ENCODE peak calls at places on chromosome 21, in six cellular contexts. Q is SK-N-SH, E is HepG2, H is H1, V is K562, J is GM12878. A is an unnamed sample.

GRCh38 chr21:38221594-38221993 is 35.2 kb upstream of the KCNJ15 start:
- DNase-seq in V (no peak), E (no peak), H (no peak), J (no peak), Q (no peak), A (no peak)

GRCh38 chr21:36647279-36648093 is 51.4 kb upstream of the SIM2 start:
- DNase-seq in E (peak; percentile 68), J (no peak), V (no peak), H (no peak), Q (no peak), A (no peak)

GRCh38 chr21:18840239-18840638 is 436.7 kb upstream of the TMPRSS15 start:
- DNase-seq in V (no peak), J (no peak), H (peak; percentile 47), E (no peak), Q (peak; percentile 1), A (peak; percentile 19)

GRCh38 chr21:27700974-27701614 is 734.2 kb upstream of the ADAMTS5 start:
- DNase-seq in E (peak; percentile 20), Q (peak; percentile 59), V (peak; percentile 45), J (no peak), H (peak; percentile 79), A (peak; percentile 41)

GRCh38 chr21:32206631-32207030 is 72.2 kb downstream of the MIS18A start:
- DNase-seq in E (no peak), J (no peak), Q (peak; percentile 35), V (no peak), H (no peak), A (no peak)

GRCh38 chr21:18549214-18549905 is 145.8 kb upstream of the TMPRSS15 start:
- DNase-seq in E (no peak), Q (no peak), H (no peak), V (no peak), J (no peak), A (no peak)

GRCh38 chr21:25733859-25734653 is 648 bp downstream of the ATP5PF start:
- DNase-seq in E (peak; percentile 62), Q (peak; percentile 24), V (no peak), J (no peak), H (no peak), A (peak; percentile 23)

GRCh38 chr21:35885942-35886541 is 174.3 kb downstream of the SETD4 start:
- DNase-seq in J (no peak), Q (no peak), H (no peak), V (no peak), E (peak; percentile 10), A (no peak)

GRCh38 chr21:41169701-41170100 is 1.7 kb downstream of the BACE2 start:
- DNase-seq in E (no peak), V (no peak), H (no peak), Q (no peak), J (no peak), A (no peak)

GRCh38 chr21:25569084-25569483 is 38.2 kb downstream of the MRPL39 start:
- DNase-seq in E (no peak), H (no peak), J (no peak), Q (no peak), V (no peak), A (no peak)

GRCh38 chr21:27519357-27519756 is 552.5 kb upstream of the ADAMTS5 start:
- DNase-seq in Q (no peak), H (no peak), V (no peak), J (no peak), E (no peak), A (no peak)

GRCh38 chr21:17598437-17598836 is 14.3 kb downstream of the BTG3 start:
- DNase-seq in Q (no peak), H (no peak), V (no peak), E (no peak), J (no peak), A (no peak)

GRCh38 chr21:35163381-35163780 is 114.3 kb upstream of the RUNX1 start:
- DNase-seq in J (no peak), Q (no peak), E (no peak), H (no peak), V (no peak), A (no peak)

GRCh38 chr21:18987515-18988026 is 584.0 kb upstream of the TMPRSS15 start:
- DNase-seq in J (no peak), Q (no peak), V (no peak), H (no peak), E (no peak), A (no peak)

GRCh38 chr21:43361127-43361492 is 65.8 kb downstream of the SIK1 start:
- DNase-seq in J (no peak), V (no peak), E (no peak), Q (peak; percentile 61), H (no peak), A (no peak)
- TF ChIP-seq GABPA in J (no peak), V (no peak), E (no peak), Q (no peak), H (no peak), A (no peak)

GRCh38 chr21:43864313-43864805 is 664 bp upstream of the AGPAT3 start:
- DNase-seq in Q (peak; percentile 82), H (peak; percentile 70), V (peak; percentile 68), J (no peak), E (no peak), A (peak; percentile 50)
- TF ChIP-seq CTCF in Q (no peak), H (no peak), V (no peak), J (no peak), E (no peak), A (no peak)

GRCh38 chr21:45022736-45023135 is 51.6 kb upstream of the ADARB1 start:
- DNase-seq in H (no peak), E (no peak), V (no peak), J (no peak), Q (no peak), A (no peak)

GRCh38 chr21:45021428-45022347 is 52.7 kb upstream of the ADARB1 start:
- DNase-seq in H (no peak), J (no peak), E (peak; percentile 53), Q (no peak), V (no peak), A (no peak)

GRCh38 chr21:45020629-45021427 is 53.6 kb upstream of the ADARB1 start:
- DNase-seq in H (no peak), V (no peak), E (no peak), J (no peak), Q (no peak), A (no peak)

GRCh38 chr21:45019887-45020537 is 54.4 kb upstream of the ADARB1 start:
- DNase-seq in V (no peak), J (no peak), Q (no peak), E (no peak), H (no peak), A (no peak)

DNA sequence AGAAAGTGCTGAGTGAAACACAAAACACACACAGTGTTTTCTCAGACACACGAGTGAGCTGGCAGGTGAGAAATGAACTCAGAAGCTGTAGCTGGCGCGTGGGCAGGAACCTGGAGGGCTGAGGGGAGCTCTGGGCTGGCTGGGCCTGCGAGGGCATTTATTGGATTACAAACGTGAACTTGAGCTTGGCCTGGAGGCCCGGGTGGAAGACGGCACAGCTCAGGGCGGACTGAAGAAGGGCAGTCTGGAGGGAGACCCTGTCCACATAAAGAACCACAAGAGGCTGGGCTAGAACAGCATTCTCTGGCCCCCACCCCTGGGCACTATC is 52.1 kb upstream of the ADARB1 start:
- DNase-seq in Q (no peak), J (no peak), H (no peak), V (no peak), E (no peak), A (no peak)
- H3K4me3 ChIP-seq in Q (no peak overlapping the region), J (no peak overlapping the region), H (no peak overlapping the region), V (no peak overlapping the region), E (no peak overlapping the region), A (no peak overlapping the region)

DNA sequence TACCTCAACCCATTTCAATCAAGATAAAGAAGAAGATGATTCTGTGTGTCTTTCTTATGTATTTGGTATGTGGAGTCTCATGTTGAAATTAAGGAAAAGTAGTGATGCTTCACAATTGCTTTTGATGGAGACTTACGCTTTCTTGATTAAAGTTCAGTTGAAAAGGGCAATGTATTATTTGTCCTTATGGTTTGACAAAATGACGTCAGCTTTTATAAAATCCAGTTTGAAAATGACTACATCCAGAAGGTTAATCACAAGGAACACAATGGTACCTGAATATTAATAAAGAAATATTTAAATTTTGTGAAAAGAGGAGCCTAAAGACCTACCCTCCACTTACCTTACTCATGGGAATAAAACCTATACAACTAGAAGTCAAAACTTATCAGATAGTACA is 4.4 kb downstream of the KRTAP26-1 start:
- DNase-seq in E (no peak), V (no peak), H (no peak), J (no peak), Q (no peak), A (no peak)
- TF ChIP-seq GABPA in E (no peak), V (no peak), H (no peak), J (no peak), Q (no peak), A (no peak)

GRCh38 chr21:44067011-44067839 is 40.0 kb upstream of the PWP2 start:
- DNase-seq in Q (no peak), J (no peak), E (peak; percentile 21), V (no peak), H (no peak), A (no peak)
- TF ChIP-seq CTCF in Q (no peak), J (no peak), E (peak; percentile 53), V (peak; percentile 71), H (no peak), A (no peak)